ENCODE peak calls at places on chromosomes 11 and 22, in nine cellular contexts. Y is activated CD4-positive, alpha-beta T cell treated with anti-CD3 and anti-CD28 coated beads for 48 hours; B is HT1080; R is ureter; G is HS-5; Z is M059J; F is adipocyte; L is stimulated activated CD8-positive, alpha-beta memory T cell treated with anti-CD3 and anti-CD28 coated beads, Interleukin-12 subunit alpha, Interleukin-12 subunit beta, amount 100 ng/mL, for 1 hour; H is GM04503. E is an unnamed sample.

GRCh38 chr11:134579709-134580634 is 167.9 kb upstream of the B3GAT1 start:
- DNase-seq in F (no peak), L (no peak), H (no peak), G (no peak), B (no peak), Y (no peak), R (no peak), Z (no peak), E (no peak)

GRCh38 chr22:39212721-39213376 is 31.9 kb downstream of the PDGFB start:
- DNase-seq in Z (peak), Y (no peak), L (no peak), R (no peak), B (peak), F (no peak), G (peak), H (no peak), E (peak)

GRCh38 chr11:109421981-109422590 is at the start of gene C11orf87:
- DNase-seq in G (no peak), Z (peak), R (no peak), B (no peak), Y (peak), H (no peak), F (peak), L (no peak), E (peak)

GRCh38 chr22:37983860-37984791 is at the start of gene SOX10:
- DNase-seq in L (no peak), G (no peak), F (no peak), H (no peak), Y (no peak), B (no peak), R (no peak), Z (no peak), E (no peak)

GRCh38 chr11:35017528-35018342 is 101.3 kb downstream of the PDHX start:
- DNase-seq in R (no peak), Y (no peak), L (no peak), G (no peak), F (no peak), Z (peak), H (no peak), B (no peak), E (no peak)

GRCh38 chr11:77171885-77172665 is 44.0 kb downstream of the MYO7A start:
- DNase-seq in R (no peak), L (no peak), G (no peak), F (no peak), H (no peak), Z (no peak), B (no peak), Y (no peak), E (no peak)

GRCh38 chr11:6320411-6321207 is at the start of gene CAVIN3:
- DNase-seq in L (no peak), F (peak), R (peak), Z (peak), B (no peak), H (peak), Y (peak), G (peak), E (peak)

GRCh38 chr11:88704505-88704904 is 361.3 kb downstream of the GRM5 start:
- DNase-seq in Y (no peak), F (peak), H (no peak), G (no peak), R (no peak), Z (peak), B (no peak), L (no peak), E (no peak)

GRCh38 chr11:111445586-111445985 is 66.5 kb upstream of the POU2AF1 start:
- DNase-seq in H (no peak), B (no peak), Z (peak), L (no peak), Y (no peak), R (no peak), F (no peak), G (no peak), E (peak)

GRCh38 chr11:133137939-133138338 is 394.4 kb downstream of the OPCML start:
- DNase-seq in R (no peak), F (no peak), L (no peak), B (no peak), H (no peak), Y (no peak), Z (no peak), G (no peak), E (no peak)

GRCh38 chr22:42925598-42925997 is 68.5 kb upstream of the ARFGAP3 start:
- DNase-seq in H (no peak), Z (no peak), L (no peak), B (no peak), Y (no peak), F (no peak), R (no peak), G (no peak), E (no peak)

GRCh38 chr11:105612766-105613165 is 2.9 kb downstream of the GRIA4 start:
- DNase-seq in F (no peak), G (no peak), L (no peak), R (no peak), Y (no peak), B (no peak), H (no peak), Z (no peak), E (no peak)

GRCh38 chr11:32297629-32298028 is 137.7 kb downstream of the WT1 start:
- DNase-seq in G (peak), F (peak), L (no peak), Z (peak), R (no peak), H (peak), Y (no peak), B (peak), E (peak)

GRCh38 chr11:129593098-129593497 is 217.4 kb downstream of the BARX2 start:
- DNase-seq in G (no peak), R (peak), B (no peak), Y (no peak), Z (peak), F (no peak), L (no peak), H (no peak), E (no peak)

GRCh38 chr11:111387318-111387863 is 8.3 kb upstream of the POU2AF1 start:
- DNase-seq in F (no peak), L (no peak), R (peak), H (no peak), Y (no peak), Z (peak), G (no peak), B (no peak), E (no peak)

GRCh38 chr22:41048791-41049717 is 43.3 kb upstream of the EP300 start:
- DNase-seq in H (peak), G (no peak), R (peak), Y (no peak), B (no peak), F (peak), Z (peak), L (no peak), E (peak)

GRCh38 chr11:120625565-120625964 is 114.0 kb downstream of the GRIK4 start:
- DNase-seq in L (no peak), B (peak), F (no peak), G (no peak), Z (no peak), R (no peak), H (no peak), Y (no peak), E (no peak)

GRCh38 chr22:45638834-45639746 is 32.5 kb upstream of the ATXN10 start:
- DNase-seq in G (peak), Y (no peak), R (peak), H (peak), B (peak), L (no peak), F (peak), Z (peak), E (peak)

GRCh38 chr22:35540600-35541253 is at the start of gene RASD2:
- DNase-seq in Z (peak), R (no peak), H (no peak), F (peak), Y (peak), L (no peak), B (no peak), G (no peak), E (peak)

GRCh38 chr11:8867856-8868705 is 42.9 kb upstream of the AKIP1 start:
- DNase-seq in F (peak), R (no peak), Y (no peak), G (no peak), B (no peak), Z (peak), H (no peak), L (no peak), E (peak)

GRCh38 chr11:208177-208916 is 839 bp downstream of the RIC8A start:
- DNase-seq in H (no peak), L (peak), Y (peak), G (no peak), Z (peak), R (peak), F (peak), B (peak), E (peak)

GRCh38 chr22:48531721-48532435 is 1295.8 kb downstream of the BRD1 start:
- DNase-seq in Y (no peak), G (no peak), H (no peak), L (no peak), R (no peak), B (no peak), F (no peak), Z (no peak), E (no peak)

GRCh38 chr11:1765871-1766718 is 2.4 kb upstream of the CTSD start:
- DNase-seq in H (no peak), R (no peak), Y (no peak), G (no peak), Z (no peak), L (no peak), B (no peak), F (no peak), E (no peak)